ENCODE peak calls at places on chromosome 10, in four cellular contexts. H is GM12878, K is HepG2, I is H1. T is an unnamed sample.

GRCh38 chr10:109953745-109954144 is 30.4 kb upstream of the XPNPEP1 start:
- DNase-seq in I (no peak), K (no peak), H (no peak), T (no peak)

GRCh38 chr10:117518246-117518645 is 24.3 kb upstream of the EMX2 start:
- DNase-seq in I (no peak), K (no peak), H (no peak), T (no peak)

GRCh38 chr10:86644412-86645110 is 9.8 kb upstream of the OPN4 start:
- DNase-seq in H (peak; percentile 20), I (no peak), K (peak; percentile 10), T (no peak)

GRCh38 chr10:97336942-97337719 is 2.6 kb upstream of the FRAT2 start:
- DNase-seq in I (peak; percentile 89), K (no peak), H (no peak), T (peak; percentile 92)

GRCh38 chr10:83677795-83678194 is 461.5 kb upstream of the GHITM start:
- DNase-seq in H (no peak), K (no peak), I (no peak), T (no peak)

GRCh38 chr10:1297566-1298301 is 241.5 kb downstream of the WDR37 start:
- DNase-seq in K (no peak), H (no peak), I (peak; percentile 25), T (peak; percentile 33)

GRCh38 chr10:84026821-84027257 is 112.5 kb upstream of the GHITM start:
- DNase-seq in I (no peak), K (peak; percentile 10), H (no peak), T (peak; percentile 18)

GRCh38 chr10:49612513-49613159 is 1.2 kb upstream of the CHAT start:
- DNase-seq in I (no peak), K (peak; percentile 3), H (no peak), T (peak; percentile 64)

GRCh38 chr10:127408115-127408710 is 140.9 kb upstream of the NPS start:
- DNase-seq in K (no peak), H (no peak), I (no peak), T (no peak)

GRCh38 chr10:28111712-28112111 is 112.8 kb upstream of the ODAD2 start:
- DNase-seq in I (no peak), K (no peak), H (no peak), T (no peak)

GRCh38 chr10:131198401-131198800 is 113.1 kb downstream of the TCERG1L start:
- DNase-seq in K (no peak), I (no peak), H (no peak), T (no peak)

GRCh38 chr10:11293332-11293731 is 275.7 kb downstream of the CELF2 start:
- DNase-seq in K (no peak), I (no peak), H (no peak), T (no peak)

GRCh38 chr10:123136806-123137642 is 1.3 kb downstream of the HMX3 start:
- DNase-seq in I (no peak), K (no peak), H (no peak), T (no peak)

GRCh38 chr10:129605266-129605985 is 138.4 kb downstream of the MGMT start:
- DNase-seq in K (no peak), I (no peak), H (peak; percentile 40), T (no peak)

GRCh38 chr10:5349362-5349761 is 15.4 kb upstream of the UCN3 start:
- DNase-seq in H (no peak), K (no peak), I (no peak), T (no peak)

GRCh38 chr10:33937987-33938386 is 603.5 kb upstream of the NRP1 start:
- DNase-seq in I (no peak), H (no peak), K (no peak), T (no peak)

GRCh38 chr10:73969224-73969811 is 28.6 kb upstream of the VCL start:
- DNase-seq in I (no peak), K (no peak), H (no peak), T (no peak)

GRCh38 chr10:119408969-119409371 is 133.5 kb downstream of the RGS10 start:
- DNase-seq in H (no peak), K (peak; percentile 44), I (no peak), T (no peak)

GRCh38 chr10:114511875-114512274 is 107.6 kb upstream of the AFAP1L2 start:
- DNase-seq in I (no peak), H (no peak), K (no peak), T (no peak)

GRCh38 chr10:102651455-102652169 is 7.3 kb downstream of the TRIM8 start:
- DNase-seq in H (no peak), K (no peak), I (no peak), T (no peak)

GRCh38 chr10:22002531-22003110 is 909 bp downstream of the DNAJC1 start:
- DNase-seq in H (no peak), I (no peak), K (peak; percentile 21), T (no peak)

GRCh38 chr10:20302033-20302432 is 485.8 kb downstream of the PLXDC2 start:
- DNase-seq in I (no peak), K (no peak), H (no peak), T (no peak)

GRCh38 chr10:130990536-130990935 is 321.0 kb downstream of the TCERG1L start:
- DNase-seq in I (no peak), H (no peak), K (no peak), T (no peak)

GRCh38 chr10:26725837-26726727 is 28.6 kb downstream of the PDSS1 start:
- DNase-seq in I (peak; percentile 5), H (no peak), K (peak; percentile 27), T (peak; percentile 11)

GRCh38 chr10:100998183-100998990 is 1.2 kb upstream of the LZTS2 start:
- DNase-seq in H (no peak), I (no peak), K (peak; percentile 78), T (no peak)

GRCh38 chr10:128854965-128855364 is 612.1 kb upstream of the MGMT start:
- DNase-seq in I (no peak), H (no peak), K (peak; percentile 70), T (peak; percentile 3)

GRCh38 chr10:110429301-110429700 is 68.4 kb upstream of the DUSP5 start:
- DNase-seq in I (no peak), H (no peak), K (no peak), T (no peak)

GRCh38 chr10:74930962-74931361 is 104.6 kb downstream of the KAT6B start:
- DNase-seq in H (no peak), K (no peak), I (no peak), T (no peak)

GRCh38 chr10:114427124-114427852 is 23.0 kb upstream of the AFAP1L2 start:
- DNase-seq in I (no peak), K (no peak), H (no peak), T (no peak)

GRCh38 chr10:17847586-17848296 is 38.6 kb downstream of the MRC1 start:
- DNase-seq in K (no peak), H (no peak), I (no peak), T (no peak)

GRCh38 chr10:97173036-97173435 is 12.7 kb downstream of the SLIT1 start:
- DNase-seq in I (no peak), K (no peak), H (no peak), T (no peak)

GRCh38 chr10:29862926-29863614 is 196.3 kb downstream of the JCAD start:
- DNase-seq in H (no peak), K (no peak), I (no peak), T (no peak)

GRCh38 chr10:73591935-73592699 is 975 bp upstream of the USP54 start:
- DNase-seq in K (peak; percentile 95), I (peak; percentile 66), H (peak; percentile 31), T (peak; percentile 63)

GRCh38 chr10:125000366-125001312 is 58.7 kb downstream of the ZRANB1 start:
- DNase-seq in I (no peak), K (no peak), H (no peak), T (no peak)

GRCh38 chr10:125002423-125003145 is 60.7 kb downstream of the ZRANB1 start:
- DNase-seq in H (no peak), I (no peak), K (no peak), T (no peak)

GRCh38 chr10:124999433-125000365 is 57.8 kb downstream of the ZRANB1 start:
- DNase-seq in I (no peak), K (no peak), H (no peak), T (no peak)

GRCh38 chr10:125002044-125002422 is 60.1 kb downstream of the ZRANB1 start:
- DNase-seq in I (no peak), H (no peak), K (no peak), T (no peak)

GRCh38 chr10:125001313-125002043 is 59.6 kb downstream of the ZRANB1 start:
- DNase-seq in I (no peak), K (no peak), H (no peak), T (no peak)
- TF ChIP-seq SUZ12 in I (no peak), K (no peak), H (no peak), T (no peak)

GRCh38 chr10:69348824-69349541 is 67.7 kb downstream of the TACR2 start:
- DNase-seq in K (no peak), I (no peak), H (no peak), T (no peak)
- TF ChIP-seq YY1 in K (no peak), I (no peak), H (no peak), T (no peak)

DNA sequence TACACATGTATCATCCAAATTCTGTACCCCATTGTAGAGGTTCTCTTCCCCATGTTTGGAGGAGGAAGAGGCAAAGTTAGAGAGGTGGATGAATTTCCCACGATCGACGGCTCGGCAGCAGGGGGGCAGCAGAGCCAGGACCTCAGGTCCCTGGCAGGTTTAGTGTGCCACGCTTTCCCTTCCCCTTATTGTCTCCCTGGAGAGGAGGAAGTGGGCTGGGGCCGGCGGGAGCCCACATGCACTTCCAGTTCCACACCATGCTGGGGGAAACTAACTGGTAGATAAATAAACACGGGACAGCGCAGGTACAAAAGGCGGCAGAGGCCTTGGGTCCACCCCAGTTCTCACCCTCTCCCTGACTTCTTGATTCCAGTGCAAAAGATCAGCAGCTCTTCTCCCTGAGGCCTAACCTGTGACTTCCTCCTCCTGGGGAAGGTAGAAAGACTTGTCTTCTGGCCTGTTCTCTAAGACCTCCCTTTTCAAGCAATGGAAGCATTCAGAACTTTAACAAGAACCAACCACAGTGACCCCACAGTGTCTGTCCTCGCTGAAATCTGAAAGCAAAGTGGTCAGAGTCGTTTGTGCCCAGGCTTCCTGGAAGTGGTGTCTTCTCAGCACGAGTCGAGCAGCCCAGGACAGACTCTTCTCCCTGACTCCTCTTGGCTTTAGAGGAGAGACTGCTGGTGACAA is 30.5 kb upstream of the SRGN start:
- DNase-seq in I (no peak), H (no peak), K (peak; percentile 27), T (no peak)
- H3K9ac ChIP-seq in I (no peak overlapping the region), H (peak overlapping the region; percentile 11), K (peak overlapping the region; percentile 33), T (no peak overlapping the region)

GRCh38 chr10:108597031-108597430 is 1326.3 kb downstream of the XPNPEP1 start:
- DNase-seq in H (no peak), I (no peak), K (no peak), T (no peak)

GRCh38 chr10:108597657-108598319 is 1325.5 kb downstream of the XPNPEP1 start:
- DNase-seq in I (peak; percentile 13), H (no peak), K (peak; percentile 2), T (no peak)

GRCh38 chr10:108598831-108599230 is 1324.5 kb downstream of the XPNPEP1 start:
- DNase-seq in I (no peak), K (peak; percentile 23), H (no peak), T (no peak)

GRCh38 chr10:108598320-108598695 is 1325.0 kb downstream of the XPNPEP1 start:
- DNase-seq in K (peak; percentile 28), I (peak; percentile 31), H (no peak), T (peak; percentile 39)

GRCh38 chr10:108601856-108602255 is 1321.5 kb downstream of the XPNPEP1 start:
- DNase-seq in I (no peak), H (no peak), K (no peak), T (no peak)
- TF ChIP-seq SUZ12 in I (no peak), H (no peak), K (no peak), T (no peak)

GRCh38 chr10:8615118-8615517 is 560.6 kb downstream of the GATA3 start:
- DNase-seq in H (no peak), I (no peak), K (no peak), T (no peak)
- TF ChIP-seq YY1 in H (no peak), I (no peak), K (no peak), T (no peak)